ENCODE peak calls at places on chromosomes 4 and X, in eight cellular contexts. U is activated CD8-positive, alpha-beta memory T cell treated with anti-CD3 and anti-CD28 coated beads for 48 hours; T is activated CD4-positive, alpha-beta T cell treated with anti-CD3 and anti-CD28 coated beads, Interleukin-2, amount 10 ng/mL, durations not matched to agents 7 days and 5 days; H is hepatic stellate cell; B is head of caudate nucleus; M is GM19239; J is T-helper 22 cell; N is HFF-Myc. C is an unnamed sample.

GRCh38 chr4:145299380-145300076 is 119.1 kb upstream of the OTUD4 start:
- DNase-seq in U (peak), T (peak), H (no peak), B (peak), M (no peak), J (no peak), N (peak), C (peak)

GRCh38 chr4:62003695-62004094 is 803.6 kb downstream of the ADGRL3 start:
- DNase-seq in U (no peak), T (no peak), H (no peak), B (no peak), M (no peak), J (no peak), N (no peak), C (no peak)

GRCh38 chrX:150421816-150422215 is 58.7 kb downstream of the MAMLD1 start:
- DNase-seq in U (no peak), T (no peak), H (no peak), B (no peak), M (no peak), J (no peak), N (no peak), C (no peak)

GRCh38 chrX:330726-331144 is 12.1 kb upstream of the GTPBP6 start:
- DNase-seq in U (no peak), T (peak), H (no peak), B (peak), M (no peak), J (no peak), N (no peak), C (no peak)

GRCh38 chr4:151678048-151678853 is 82.6 kb downstream of the GATB start:
- DNase-seq in U (no peak), T (no peak), H (no peak), B (no peak), M (no peak), J (no peak), N (no peak), C (no peak)

GRCh38 chrX:130726661-130727060 is 176.3 kb downstream of the ENOX2 start:
- DNase-seq in U (no peak), T (no peak), H (no peak), B (no peak), M (no peak), J (no peak), N (no peak), C (no peak)

GRCh38 chr4:154722262-154722661 is 21.5 kb upstream of the LRAT start:
- DNase-seq in U (no peak), T (no peak), H (no peak), B (no peak), M (no peak), J (no peak), N (no peak), C (no peak)

GRCh38 chr4:3442959-3443749 is 1.4 kb downstream of the HGFAC start:
- DNase-seq in U (peak), T (peak), H (peak), B (no peak), M (peak), J (peak), N (no peak), C (peak)

GRCh38 chr4:150264595-150265141 is 186.4 kb downstream of the DCLK2 start:
- DNase-seq in U (no peak), T (no peak), H (no peak), B (no peak), M (no peak), J (no peak), N (no peak), C (no peak)

GRCh38 chrX:45445745-45446412 is 245.2 kb upstream of the DIPK2B start:
- DNase-seq in U (no peak), T (no peak), H (peak), B (no peak), M (no peak), J (no peak), N (peak), C (peak)

GRCh38 chr4:64781737-64782326 is 372.6 kb upstream of the TECRL start:
- DNase-seq in U (no peak), T (no peak), H (no peak), B (no peak), M (no peak), J (no peak), N (no peak), C (peak)

GRCh38 chr4:126851391-126851790 is 781.4 kb upstream of the INTU start:
- DNase-seq in U (no peak), T (no peak), H (no peak), B (no peak), M (no peak), J (no peak), N (peak), C (peak)

GRCh38 chr4:5890063-5890727 is 2.7 kb downstream of the CRMP1 start:
- DNase-seq in U (no peak), T (no peak), H (no peak), B (peak), M (no peak), J (no peak), N (no peak), C (no peak)

GRCh38 chrX:11431833-11432232 is 138.6 kb downstream of the AMELX start:
- DNase-seq in U (no peak), T (no peak), H (no peak), B (no peak), M (no peak), J (no peak), N (no peak), C (no peak)

GRCh38 chrX:135512508-135513139 is 7.8 kb upstream of the INTS6L start:
- DNase-seq in U (no peak), T (no peak), H (no peak), B (no peak), M (no peak), J (no peak), N (no peak), C (no peak)

GRCh38 chr4:121189811-121190210 is 25.7 kb upstream of the TNIP3 start:
- DNase-seq in U (no peak), T (peak), H (no peak), B (no peak), M (no peak), J (peak), N (no peak), C (no peak)

GRCh38 chr4:173433447-173433846 is 34.5 kb upstream of the SCRG1 start:
- DNase-seq in U (no peak), T (no peak), H (no peak), B (no peak), M (no peak), J (no peak), N (no peak), C (no peak)

GRCh38 chr4:87502580-87503238 is 26.5 kb downstream of the SPARCL1 start:
- DNase-seq in U (no peak), T (no peak), H (no peak), B (no peak), M (no peak), J (no peak), N (no peak), C (peak)